ENCODE peak calls at places on chromosome 14, in six cellular contexts. T, N, X, J, L and D are unnamed samples.
A peak's percentile ranks its signal among the peaks of the same experiment; 100 is the strongest.

GRCh38 chr14:85701116-85701515 is 171.2 kb downstream of the FLRT2 start:
- DNase-seq in T (no peak), N (no peak), X (no peak), J (no peak), L (no peak), D (no peak)

GRCh38 chr14:70023871-70024270 is 144.7 kb downstream of the SMOC1 start:
- DNase-seq in T (no peak), N (no peak), X (no peak), J (no peak), L (no peak), D (no peak)

GRCh38 chr14:33611405-33612183 is 339.3 kb downstream of the EGLN3 start:
- DNase-seq in T (no peak), N (no peak), X (no peak), J (no peak), L (no peak), D (no peak)

GRCh38 chr14:93090826-93091583 is 24.7 kb downstream of the ITPK1 start:
- DNase-seq in T (no peak), N (no peak), X (no peak), J (no peak), L (peak; percentile 52), D (no peak)

GRCh38 chr14:76584271-76584702 is 177.0 kb upstream of the VASH1 start:
- DNase-seq in T (no peak), N (no peak), X (peak; percentile 16), J (no peak), L (peak; percentile 15), D (no peak)

GRCh38 chr14:74627071-74627470 is 15.0 kb upstream of the LTBP2 start:
- DNase-seq in T (no peak), N (no peak), X (no peak), J (no peak), L (no peak), D (no peak)

GRCh38 chr14:94654071-94654974 is 42.1 kb downstream of the SERPINA3 start:
- DNase-seq in T (no peak), N (peak; percentile 43), X (no peak), J (no peak), L (peak; percentile 64), D (no peak)

GRCh38 chr14:60532442-60532841 is 23.5 kb downstream of the SIX6 start:
- DNase-seq in T (no peak), N (no peak), X (peak; percentile 15), J (no peak), L (no peak), D (no peak)

GRCh38 chr14:32762886-32763285 is 175.8 kb upstream of the NPAS3 start:
- DNase-seq in T (no peak), N (no peak), X (no peak), J (no peak), L (no peak), D (no peak)

GRCh38 chr14:67515386-67516079 is 17.6 kb upstream of the PLEKHH1 start:
- DNase-seq in T (peak; percentile 42), N (peak; percentile 61), X (no peak), J (no peak), L (no peak), D (no peak)

GRCh38 chr14:59422069-59422881 is 42.9 kb downstream of the GPR135 start:
- DNase-seq in T (no peak), N (no peak), X (no peak), J (no peak), L (no peak), D (no peak)

GRCh38 chr14:93047661-93048060 is 68.1 kb downstream of the ITPK1 start:
- DNase-seq in T (no peak), N (no peak), X (no peak), J (no peak), L (no peak), D (no peak)

GRCh38 chr14:36997843-36998242 is 174.6 kb downstream of the SLC25A21 start:
- DNase-seq in T (no peak), N (no peak), X (peak; percentile 37), J (no peak), L (no peak), D (no peak)

GRCh38 chr14:91405724-91406435 is 11.7 kb downstream of the CCDC88C start:
- DNase-seq in T (no peak), N (no peak), X (no peak), J (no peak), L (no peak), D (no peak)

GRCh38 chr14:100549834-100550625 is 37.2 kb downstream of the BEGAIN start:
- DNase-seq in T (no peak), N (no peak), X (no peak), J (no peak), L (peak; percentile 39), D (no peak)

GRCh38 chr14:58746261-58746660 is 108.5 kb downstream of the DACT1 start:
- DNase-seq in T (no peak), N (no peak), X (peak; percentile 78), J (no peak), L (no peak), D (no peak)

GRCh38 chr14:95774265-95775160 is 60.6 kb upstream of the TCL1A start:
- DNase-seq in T (peak; percentile 29), N (peak; percentile 57), X (peak; percentile 25), J (peak; percentile 20), L (peak; percentile 18), D (peak; percentile 23)

GRCh38 chr14:71248204-71248603 is 340.9 kb downstream of the PCNX1 start:
- DNase-seq in T (no peak), N (no peak), X (peak; percentile 62), J (no peak), L (no peak), D (no peak)

GRCh38 chr14:93757185-93757584 is 31.1 kb downstream of the PRIMA1 start:
- DNase-seq in T (no peak), N (no peak), X (no peak), J (no peak), L (no peak), D (no peak)

GRCh38 chr14:87449016-87449415 is 544.0 kb downstream of the GALC start:
- DNase-seq in T (no peak), N (no peak), X (no peak), J (no peak), L (no peak), D (no peak)

GRCh38 chr14:96001866-96002510 is 37.2 kb upstream of the C14orf132 start:
- DNase-seq in T (no peak), N (peak; percentile 48), X (no peak), J (no peak), L (no peak), D (no peak)

GRCh38 chr14:93033983-93034670 is 81.6 kb downstream of the ITPK1 start:
- DNase-seq in T (peak; percentile 64), N (no peak), X (no peak), J (peak; percentile 18), L (no peak), D (no peak)

GRCh38 chr14:75609606-75610476 is 31.4 kb downstream of the FLVCR2 start:
- DNase-seq in T (no peak), N (no peak), X (peak; percentile 6), J (no peak), L (no peak), D (no peak)

GRCh38 chr14:74324945-74325361 is 22.2 kb upstream of the ABCD4 start:
- DNase-seq in T (no peak), N (peak; percentile 54), X (peak; percentile 41), J (no peak), L (no peak), D (no peak)

GRCh38 chr14:76753799-76754198 is 7.5 kb upstream of the VASH1 start:
- DNase-seq in T (no peak), N (peak; percentile 28), X (no peak), J (no peak), L (no peak), D (no peak)

GRCh38 chr14:30874120-30874998 is at the start of gene COCH:
- DNase-seq in T (peak; percentile 25), N (peak; percentile 77), X (no peak), J (peak; percentile 6), L (no peak), D (no peak)

GRCh38 chr14:90599748-90600507 is 203.1 kb downstream of the CALM1 start:
- DNase-seq in T (no peak), N (no peak), X (peak; percentile 64), J (no peak), L (no peak), D (no peak)

GRCh38 chr14:29085546-29085945 is 319.0 kb downstream of the FOXG1 start:
- DNase-seq in T (no peak), N (no peak), X (peak; percentile 6), J (no peak), L (no peak), D (no peak)